ENCODE peak calls at places on chromosomes 12 and 14, in four cellular contexts. One of them, this sample, is unnamed.

GRCh38 chr12:55642275-55643068 is 5.8 kb downstream of the OR10P1 start:
- DNase-seq in pancreas: no peak
- DNase-seq in sigmoid colon: no peak
- DNase-seq in HepG2: no peak
- DNase-seq in this sample: no peak

GRCh38 chr12:98352835-98353234 is 162.6 kb upstream of the TMPO start:
- DNase-seq in pancreas: no peak
- DNase-seq in sigmoid colon: no peak
- DNase-seq in HepG2: no peak
- DNase-seq in this sample: no peak

GRCh38 chr14:87155850-87156491 is 837.0 kb downstream of the GALC start:
- DNase-seq in pancreas: no peak
- DNase-seq in sigmoid colon: no peak
- DNase-seq in HepG2: no peak
- DNase-seq in this sample: no peak

GRCh38 chr14:72559669-72560068 is 334.2 kb downstream of the DPF3 start:
- DNase-seq in pancreas: no peak
- DNase-seq in sigmoid colon: no peak
- DNase-seq in HepG2: no peak
- DNase-seq in this sample: no peak

GRCh38 chr14:105774001-105774400 is 247.6 kb downstream of the TMEM121 start:
- DNase-seq in pancreas: no peak
- DNase-seq in sigmoid colon: no peak
- DNase-seq in HepG2: no peak
- DNase-seq in this sample: no peak

GRCh38 chr12:49527361-49528130 is 11.3 kb upstream of the KCNH3 start:
- DNase-seq in pancreas: no peak
- DNase-seq in sigmoid colon: peak; percentile 15
- DNase-seq in HepG2: no peak
- DNase-seq in this sample: no peak

GRCh38 chr14:35286707-35287106 is 5.5 kb upstream of the PSMA6 start:
- DNase-seq in pancreas: no peak
- DNase-seq in sigmoid colon: no peak
- DNase-seq in HepG2: no peak
- DNase-seq in this sample: no peak

GRCh38 chr14:49971156-49972141 is 78.6 kb downstream of the ARF6 start:
- DNase-seq in pancreas: no peak
- DNase-seq in sigmoid colon: no peak
- DNase-seq in HepG2: no peak
- DNase-seq in this sample: no peak

GRCh38 chr12:88627501-88627900 is 47.2 kb upstream of the KITLG start:
- DNase-seq in pancreas: no peak
- DNase-seq in sigmoid colon: no peak
- DNase-seq in HepG2: no peak
- DNase-seq in this sample: no peak

GRCh38 chr14:39988939-39989338 is 556.7 kb upstream of the FBXO33 start:
- DNase-seq in pancreas: no peak
- DNase-seq in sigmoid colon: no peak
- DNase-seq in HepG2: peak; percentile 64
- DNase-seq in this sample: no peak
- TF ChIP-seq CTCF in pancreas: no peak
- TF ChIP-seq CTCF in sigmoid colon: peak; percentile 20
- TF ChIP-seq CTCF in HepG2: peak; percentile 76
- TF ChIP-seq CTCF in this sample: no peak

GRCh38 chr14:91417134-91417982 is at the start of gene CCDC88C:
- DNase-seq in pancreas: peak; percentile 77
- DNase-seq in sigmoid colon: no peak
- DNase-seq in HepG2: peak; percentile 54
- DNase-seq in this sample: peak; percentile 58
- TF ChIP-seq CTCF in pancreas: no peak
- TF ChIP-seq CTCF in sigmoid colon: no peak
- TF ChIP-seq CTCF in HepG2: no peak
- TF ChIP-seq CTCF in this sample: no peak

DNA sequence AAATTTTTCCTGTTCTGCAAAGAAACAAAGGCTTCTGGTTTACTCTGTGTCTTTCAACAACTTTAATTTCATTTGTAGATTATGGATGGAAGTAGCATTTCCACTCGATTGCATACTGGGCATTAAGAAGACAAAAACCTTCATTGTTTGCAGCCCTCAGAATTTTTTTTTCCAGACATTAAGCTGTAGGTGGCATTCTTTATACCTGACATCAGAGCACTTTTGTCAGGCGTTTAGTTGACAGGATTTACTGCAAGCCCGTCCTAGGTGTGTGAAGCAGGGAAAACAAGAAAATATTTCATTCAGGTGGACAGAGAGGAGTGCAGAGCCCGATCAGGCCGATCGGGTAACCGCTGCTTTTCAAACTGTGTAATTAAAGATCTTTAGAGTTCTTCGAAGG is 107.5 kb downstream of the TMEM260 start:
- DNase-seq in pancreas: no peak
- DNase-seq in sigmoid colon: no peak
- DNase-seq in HepG2: no peak
- DNase-seq in this sample: no peak
- TF ChIP-seq CTCF in pancreas: no peak
- TF ChIP-seq CTCF in sigmoid colon: no peak
- TF ChIP-seq CTCF in HepG2: no peak
- TF ChIP-seq CTCF in this sample: no peak

GRCh38 chr14:55803506-55804197 is 223.6 kb downstream of the KTN1 start:
- DNase-seq in pancreas: no peak
- DNase-seq in sigmoid colon: no peak
- DNase-seq in HepG2: no peak
- DNase-seq in this sample: no peak

GRCh38 chr14:55805250-55805649 is 225.2 kb downstream of the KTN1 start:
- DNase-seq in pancreas: no peak
- DNase-seq in sigmoid colon: no peak
- DNase-seq in HepG2: no peak
- DNase-seq in this sample: no peak

GRCh38 chr14:55801121-55801520 is 221.1 kb downstream of the KTN1 start:
- DNase-seq in pancreas: no peak
- DNase-seq in sigmoid colon: no peak
- DNase-seq in HepG2: no peak
- DNase-seq in this sample: no peak

GRCh38 chr14:55804198-55804553 is 224.2 kb downstream of the KTN1 start:
- DNase-seq in pancreas: no peak
- DNase-seq in sigmoid colon: no peak
- DNase-seq in HepG2: no peak
- DNase-seq in this sample: no peak

GRCh38 chr14:55802986-55803431 is 223.0 kb downstream of the KTN1 start:
- DNase-seq in pancreas: peak; percentile 21
- DNase-seq in sigmoid colon: no peak
- DNase-seq in HepG2: peak; percentile 69
- DNase-seq in this sample: no peak
- TF ChIP-seq CTCF in pancreas: no peak
- TF ChIP-seq CTCF in sigmoid colon: no peak
- TF ChIP-seq CTCF in HepG2: peak; percentile 17
- TF ChIP-seq CTCF in this sample: no peak

GRCh38 chr12:111121840-111122239 is 201.5 kb upstream of the MYL2 start:
- DNase-seq in pancreas: no peak
- DNase-seq in sigmoid colon: no peak
- DNase-seq in HepG2: no peak
- DNase-seq in this sample: no peak
- TF ChIP-seq CTCF in pancreas: no peak
- TF ChIP-seq CTCF in sigmoid colon: peak; percentile 22
- TF ChIP-seq CTCF in HepG2: no peak
- TF ChIP-seq CTCF in this sample: no peak

This sample was measured in lung.